ENCODE peak calls at places on chromosome X, in ten cellular contexts. One of them, this sample, is unnamed.

GRCh38 chrX:56615282-56615681 is 51.9 kb downstream of the UBQLN2 start:
- DNase-seq in left ventricle myocardium inferior: no peak
- DNase-seq in CD8-positive, alpha-beta memory T cell: no peak
- DNase-seq in hepatocyte: peak
- DNase-seq in endothelial cell of umbilical vein: no peak
- DNase-seq in transverse colon: no peak
- DNase-seq in GM23338: no peak
- DNase-seq in foreskin keratinocyte: no peak
- DNase-seq in fibroblast of lung: no peak
- DNase-seq in uterus: no peak
- DNase-seq in this sample: no peak

GRCh38 chrX:140971385-140971784 is 31.0 kb upstream of the SPANXB1 start:
- DNase-seq in left ventricle myocardium inferior: no peak
- DNase-seq in CD8-positive, alpha-beta memory T cell: no peak
- DNase-seq in hepatocyte: no peak
- DNase-seq in endothelial cell of umbilical vein: no peak
- DNase-seq in transverse colon: no peak
- DNase-seq in GM23338: no peak
- DNase-seq in foreskin keratinocyte: no peak
- DNase-seq in fibroblast of lung: peak
- DNase-seq in uterus: no peak
- DNase-seq in this sample: no peak

GRCh38 chrX:40470830-40471429 is 109.8 kb upstream of the ATP6AP2 start:
- DNase-seq in left ventricle myocardium inferior: no peak
- DNase-seq in CD8-positive, alpha-beta memory T cell: no peak
- DNase-seq in hepatocyte: no peak
- DNase-seq in endothelial cell of umbilical vein: no peak
- DNase-seq in transverse colon: no peak
- DNase-seq in GM23338: peak
- DNase-seq in foreskin keratinocyte: no peak
- DNase-seq in fibroblast of lung: no peak
- DNase-seq in uterus: no peak
- DNase-seq in this sample: no peak

GRCh38 chrX:80876877-80877276 is 67.2 kb upstream of the BRWD3 start:
- DNase-seq in left ventricle myocardium inferior: no peak
- DNase-seq in CD8-positive, alpha-beta memory T cell: peak
- DNase-seq in hepatocyte: peak
- DNase-seq in endothelial cell of umbilical vein: peak
- DNase-seq in transverse colon: no peak
- DNase-seq in GM23338: peak
- DNase-seq in foreskin keratinocyte: no peak
- DNase-seq in fibroblast of lung: peak
- DNase-seq in uterus: no peak
- DNase-seq in this sample: no peak

GRCh38 chrX:148804579-148804978 is 304.2 kb downstream of the AFF2 start:
- DNase-seq in left ventricle myocardium inferior: no peak
- DNase-seq in CD8-positive, alpha-beta memory T cell: no peak
- DNase-seq in hepatocyte: no peak
- DNase-seq in endothelial cell of umbilical vein: no peak
- DNase-seq in transverse colon: no peak
- DNase-seq in GM23338: no peak
- DNase-seq in foreskin keratinocyte: no peak
- DNase-seq in fibroblast of lung: peak
- DNase-seq in uterus: no peak
- DNase-seq in this sample: no peak

GRCh38 chrX:135890087-135890585 is 3.1 kb downstream of the CT45A10 start:
- DNase-seq in left ventricle myocardium inferior: no peak
- DNase-seq in CD8-positive, alpha-beta memory T cell: no peak
- DNase-seq in hepatocyte: no peak
- DNase-seq in endothelial cell of umbilical vein: no peak
- DNase-seq in transverse colon: no peak
- DNase-seq in GM23338: no peak
- DNase-seq in foreskin keratinocyte: no peak
- DNase-seq in fibroblast of lung: no peak
- DNase-seq in uterus: no peak
- DNase-seq in this sample: no peak

GRCh38 chrX:8629871-8630270 is 102.1 kb downstream of the ANOS1 start:
- DNase-seq in left ventricle myocardium inferior: no peak
- DNase-seq in CD8-positive, alpha-beta memory T cell: no peak
- DNase-seq in hepatocyte: no peak
- DNase-seq in endothelial cell of umbilical vein: peak
- DNase-seq in transverse colon: no peak
- DNase-seq in GM23338: no peak
- DNase-seq in foreskin keratinocyte: peak
- DNase-seq in fibroblast of lung: no peak
- DNase-seq in uterus: no peak
- DNase-seq in this sample: no peak

GRCh38 chrX:44035576-44035975 is 62.4 kb upstream of the NDP start:
- DNase-seq in left ventricle myocardium inferior: no peak
- DNase-seq in CD8-positive, alpha-beta memory T cell: no peak
- DNase-seq in hepatocyte: no peak
- DNase-seq in endothelial cell of umbilical vein: no peak
- DNase-seq in transverse colon: no peak
- DNase-seq in GM23338: no peak
- DNase-seq in foreskin keratinocyte: no peak
- DNase-seq in fibroblast of lung: no peak
- DNase-seq in uterus: no peak
- DNase-seq in this sample: no peak

GRCh38 chrX:31227250-31227649 is 155.4 kb upstream of the FTHL17 start:
- DNase-seq in left ventricle myocardium inferior: no peak
- DNase-seq in CD8-positive, alpha-beta memory T cell: no peak
- DNase-seq in hepatocyte: peak
- DNase-seq in endothelial cell of umbilical vein: no peak
- DNase-seq in transverse colon: no peak
- DNase-seq in GM23338: no peak
- DNase-seq in foreskin keratinocyte: no peak
- DNase-seq in fibroblast of lung: no peak
- DNase-seq in uterus: no peak
- DNase-seq in this sample: no peak

GRCh38 chrX:140141444-140142029 is 176.2 kb upstream of the CXorf66 start:
- DNase-seq in left ventricle myocardium inferior: no peak
- DNase-seq in CD8-positive, alpha-beta memory T cell: no peak
- DNase-seq in hepatocyte: peak
- DNase-seq in endothelial cell of umbilical vein: peak
- DNase-seq in transverse colon: peak
- DNase-seq in GM23338: peak
- DNase-seq in foreskin keratinocyte: no peak
- DNase-seq in fibroblast of lung: peak
- DNase-seq in uterus: no peak
- DNase-seq in this sample: peak

GRCh38 chrX:153338836-153339235 is 4.9 kb downstream of the ZNF275 start:
- DNase-seq in left ventricle myocardium inferior: no peak
- DNase-seq in CD8-positive, alpha-beta memory T cell: no peak
- DNase-seq in hepatocyte: no peak
- DNase-seq in endothelial cell of umbilical vein: no peak
- DNase-seq in transverse colon: no peak
- DNase-seq in GM23338: no peak
- DNase-seq in foreskin keratinocyte: no peak
- DNase-seq in fibroblast of lung: no peak
- DNase-seq in uterus: no peak
- DNase-seq in this sample: no peak

GRCh38 chrX:132741706-132742105 is 216.7 kb downstream of the HS6ST2 start:
- DNase-seq in left ventricle myocardium inferior: no peak
- DNase-seq in CD8-positive, alpha-beta memory T cell: no peak
- DNase-seq in hepatocyte: no peak
- DNase-seq in endothelial cell of umbilical vein: no peak
- DNase-seq in transverse colon: no peak
- DNase-seq in GM23338: no peak
- DNase-seq in foreskin keratinocyte: no peak
- DNase-seq in fibroblast of lung: peak
- DNase-seq in uterus: no peak
- DNase-seq in this sample: no peak
- H3K27ac ChIP-seq in left ventricle myocardium inferior: no peak
- H3K27ac ChIP-seq in CD8-positive, alpha-beta memory T cell: no peak
- H3K27ac ChIP-seq in hepatocyte: no peak
- H3K27ac ChIP-seq in endothelial cell of umbilical vein: no peak
- H3K27ac ChIP-seq in transverse colon: no peak
- H3K27ac ChIP-seq in GM23338: no peak
- H3K27ac ChIP-seq in foreskin keratinocyte: no peak
- H3K27ac ChIP-seq in fibroblast of lung: no peak
- H3K27ac ChIP-seq in uterus: no peak
- H3K27ac ChIP-seq in this sample: no peak

GRCh38 chrX:15619053-15619772 is 18.5 kb upstream of the ACE2 start:
- DNase-seq in left ventricle myocardium inferior: no peak
- DNase-seq in CD8-positive, alpha-beta memory T cell: no peak
- DNase-seq in hepatocyte: peak
- DNase-seq in endothelial cell of umbilical vein: no peak
- DNase-seq in transverse colon: peak
- DNase-seq in GM23338: no peak
- DNase-seq in foreskin keratinocyte: peak
- DNase-seq in fibroblast of lung: no peak
- DNase-seq in uterus: no peak
- DNase-seq in this sample: no peak
- H3K27ac ChIP-seq in left ventricle myocardium inferior: no peak
- H3K27ac ChIP-seq in CD8-positive, alpha-beta memory T cell: no peak
- H3K27ac ChIP-seq in hepatocyte: peak
- H3K27ac ChIP-seq in endothelial cell of umbilical vein: no peak
- H3K27ac ChIP-seq in transverse colon: no peak
- H3K27ac ChIP-seq in GM23338: no peak
- H3K27ac ChIP-seq in foreskin keratinocyte: no peak
- H3K27ac ChIP-seq in fibroblast of lung: no peak
- H3K27ac ChIP-seq in uterus: no peak
- H3K27ac ChIP-seq in this sample: no peak

GRCh38 chrX:11791090-11791489 is 33.1 kb downstream of the MSL3 start:
- DNase-seq in left ventricle myocardium inferior: no peak
- DNase-seq in CD8-positive, alpha-beta memory T cell: no peak
- DNase-seq in hepatocyte: no peak
- DNase-seq in endothelial cell of umbilical vein: no peak
- DNase-seq in transverse colon: no peak
- DNase-seq in GM23338: no peak
- DNase-seq in foreskin keratinocyte: no peak
- DNase-seq in fibroblast of lung: no peak
- DNase-seq in uterus: no peak
- DNase-seq in this sample: no peak
- H3K27ac ChIP-seq in left ventricle myocardium inferior: no peak
- H3K27ac ChIP-seq in CD8-positive, alpha-beta memory T cell: no peak
- H3K27ac ChIP-seq in hepatocyte: no peak
- H3K27ac ChIP-seq in endothelial cell of umbilical vein: no peak
- H3K27ac ChIP-seq in transverse colon: no peak
- H3K27ac ChIP-seq in GM23338: no peak
- H3K27ac ChIP-seq in foreskin keratinocyte: no peak
- H3K27ac ChIP-seq in fibroblast of lung: no peak
- H3K27ac ChIP-seq in uterus: no peak
- H3K27ac ChIP-seq in this sample: no peak

GRCh38 chrX:47452112-47452511 is 30.9 kb downstream of the ZNF41 start:
- DNase-seq in left ventricle myocardium inferior: no peak
- DNase-seq in CD8-positive, alpha-beta memory T cell: no peak
- DNase-seq in hepatocyte: no peak
- DNase-seq in endothelial cell of umbilical vein: no peak
- DNase-seq in transverse colon: no peak
- DNase-seq in GM23338: no peak
- DNase-seq in foreskin keratinocyte: no peak
- DNase-seq in fibroblast of lung: no peak
- DNase-seq in uterus: no peak
- DNase-seq in this sample: no peak

GRCh38 chrX:47448165-47448806 is 34.7 kb downstream of the ZNF41 start:
- DNase-seq in left ventricle myocardium inferior: no peak
- DNase-seq in CD8-positive, alpha-beta memory T cell: no peak
- DNase-seq in hepatocyte: no peak
- DNase-seq in endothelial cell of umbilical vein: no peak
- DNase-seq in transverse colon: no peak
- DNase-seq in GM23338: no peak
- DNase-seq in foreskin keratinocyte: no peak
- DNase-seq in fibroblast of lung: no peak
- DNase-seq in uterus: no peak
- DNase-seq in this sample: no peak

GRCh38 chrX:47446971-47447370 is 36.1 kb downstream of the ZNF41 start:
- DNase-seq in left ventricle myocardium inferior: no peak
- DNase-seq in CD8-positive, alpha-beta memory T cell: no peak
- DNase-seq in hepatocyte: no peak
- DNase-seq in endothelial cell of umbilical vein: no peak
- DNase-seq in transverse colon: no peak
- DNase-seq in GM23338: no peak
- DNase-seq in foreskin keratinocyte: no peak
- DNase-seq in fibroblast of lung: no peak
- DNase-seq in uterus: no peak
- DNase-seq in this sample: no peak

GRCh38 chrX:47446431-47446830 is 36.6 kb downstream of the ZNF41 start:
- DNase-seq in left ventricle myocardium inferior: no peak
- DNase-seq in CD8-positive, alpha-beta memory T cell: no peak
- DNase-seq in hepatocyte: no peak
- DNase-seq in endothelial cell of umbilical vein: no peak
- DNase-seq in transverse colon: no peak
- DNase-seq in GM23338: peak
- DNase-seq in foreskin keratinocyte: no peak
- DNase-seq in fibroblast of lung: no peak
- DNase-seq in uterus: no peak
- DNase-seq in this sample: no peak

GRCh38 chrX:47447607-47448006 is 35.4 kb downstream of the ZNF41 start:
- DNase-seq in left ventricle myocardium inferior: no peak
- DNase-seq in CD8-positive, alpha-beta memory T cell: no peak
- DNase-seq in hepatocyte: no peak
- DNase-seq in endothelial cell of umbilical vein: no peak
- DNase-seq in transverse colon: no peak
- DNase-seq in GM23338: no peak
- DNase-seq in foreskin keratinocyte: no peak
- DNase-seq in fibroblast of lung: no peak
- DNase-seq in uterus: no peak
- DNase-seq in this sample: no peak
- H3K27ac ChIP-seq in left ventricle myocardium inferior: no peak
- H3K27ac ChIP-seq in CD8-positive, alpha-beta memory T cell: no peak
- H3K27ac ChIP-seq in hepatocyte: no peak
- H3K27ac ChIP-seq in endothelial cell of umbilical vein: no peak
- H3K27ac ChIP-seq in transverse colon: no peak
- H3K27ac ChIP-seq in GM23338: no peak
- H3K27ac ChIP-seq in foreskin keratinocyte: no peak
- H3K27ac ChIP-seq in fibroblast of lung: no peak
- H3K27ac ChIP-seq in uterus: no peak
- H3K27ac ChIP-seq in this sample: no peak

GRCh38 chrX:38699116-38699515 is 102.1 kb upstream of the MID1IP1 start:
- DNase-seq in left ventricle myocardium inferior: no peak
- DNase-seq in CD8-positive, alpha-beta memory T cell: no peak
- DNase-seq in hepatocyte: no peak
- DNase-seq in endothelial cell of umbilical vein: no peak
- DNase-seq in transverse colon: no peak
- DNase-seq in GM23338: no peak
- DNase-seq in foreskin keratinocyte: no peak
- DNase-seq in fibroblast of lung: no peak
- DNase-seq in uterus: no peak
- DNase-seq in this sample: no peak
- H3K27ac ChIP-seq in left ventricle myocardium inferior: no peak
- H3K27ac ChIP-seq in CD8-positive, alpha-beta memory T cell: no peak
- H3K27ac ChIP-seq in hepatocyte: no peak
- H3K27ac ChIP-seq in endothelial cell of umbilical vein: no peak
- H3K27ac ChIP-seq in transverse colon: no peak
- H3K27ac ChIP-seq in GM23338: no peak
- H3K27ac ChIP-seq in foreskin keratinocyte: no peak
- H3K27ac ChIP-seq in fibroblast of lung: no peak
- H3K27ac ChIP-seq in uterus: no peak
- H3K27ac ChIP-seq in this sample: no peak

DNA sequence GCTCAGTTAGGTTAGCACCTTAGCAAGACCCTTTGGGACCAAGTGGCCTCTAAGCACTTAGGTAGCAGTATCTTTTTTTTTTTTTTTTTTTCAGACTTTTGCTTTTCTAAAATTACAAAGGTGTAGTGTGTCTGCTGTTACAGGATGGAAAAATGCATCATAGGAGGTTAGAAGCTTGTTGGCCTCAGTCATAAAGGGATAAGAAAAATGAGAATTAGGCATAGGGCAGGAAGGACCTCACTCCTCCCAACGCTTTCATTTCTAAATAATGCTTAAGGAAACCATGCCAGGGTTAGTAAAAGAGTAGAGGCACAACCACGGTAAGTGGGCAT is 148.4 kb upstream of the PLAC1 start:
- DNase-seq in left ventricle myocardium inferior: no peak
- DNase-seq in CD8-positive, alpha-beta memory T cell: no peak
- DNase-seq in hepatocyte: no peak
- DNase-seq in endothelial cell of umbilical vein: no peak
- DNase-seq in transverse colon: no peak
- DNase-seq in GM23338: no peak
- DNase-seq in foreskin keratinocyte: no peak
- DNase-seq in fibroblast of lung: no peak
- DNase-seq in uterus: no peak
- DNase-seq in this sample: no peak
- H3K27ac ChIP-seq in left ventricle myocardium inferior: peak
- H3K27ac ChIP-seq in CD8-positive, alpha-beta memory T cell: peak
- H3K27ac ChIP-seq in hepatocyte: peak
- H3K27ac ChIP-seq in endothelial cell of umbilical vein: peak
- H3K27ac ChIP-seq in transverse colon: peak
- H3K27ac ChIP-seq in GM23338: peak
- H3K27ac ChIP-seq in foreskin keratinocyte: peak
- H3K27ac ChIP-seq in fibroblast of lung: peak
- H3K27ac ChIP-seq in uterus: peak
- H3K27ac ChIP-seq in this sample: peak

This sample was measured in thyroid gland.